ENCODE peak calls at places on chromosomes 13 and 19, in seven cellular contexts. J, X, E, P, Q, W and C are unnamed samples.

GRCh38 chr13:24168980-24169379 is 8.5 kb downstream of the SPATA13 start:
- DNase-seq in Q (no peak), J (no peak), W (no peak), E (no peak), X (no peak), P (no peak), C (no peak)

GRCh38 chr19:18401580-18402112 is 4.2 kb upstream of the LRRC25 start:
- DNase-seq in J (no peak), X (no peak), P (no peak), E (no peak), W (no peak), Q (no peak), C (peak)

GRCh38 chr19:52935434-52935833 is 12.2 kb upstream of the ZNF888 start:
- DNase-seq in J (no peak), E (no peak), X (no peak), Q (no peak), P (no peak), W (no peak), C (peak)

GRCh38 chr13:101218484-101218883 is 197.8 kb downstream of the NALCN start:
- DNase-seq in Q (no peak), W (no peak), J (no peak), X (no peak), P (no peak), E (no peak), C (no peak)

GRCh38 chr19:56348289-56348877 is 33.7 kb upstream of the ZSCAN5A start:
- DNase-seq in Q (peak), E (no peak), J (no peak), P (no peak), X (no peak), W (no peak), C (peak)

GRCh38 chr19:14114854-14115253 is 2.7 kb downstream of the PRKACA start:
- DNase-seq in X (peak), W (peak), E (peak), J (no peak), P (peak), Q (peak), C (no peak)

GRCh38 chr13:94192576-94192975 is 286.9 kb downstream of the DCT start:
- DNase-seq in J (no peak), Q (no peak), X (no peak), W (no peak), E (no peak), P (no peak), C (no peak)

GRCh38 chr19:31232220-31232619 is 117.0 kb downstream of the TSHZ3 start:
- DNase-seq in Q (no peak), J (no peak), W (no peak), X (no peak), E (no peak), P (no peak), C (peak)

GRCh38 chr13:65074248-65074647 is 2155.9 kb downstream of the PCDH9 start:
- DNase-seq in X (no peak), E (no peak), W (no peak), P (no peak), Q (no peak), J (no peak), C (no peak)

GRCh38 chr13:97191615-97192014 is 30.5 kb upstream of the MBNL2 start:
- DNase-seq in W (no peak), J (no peak), Q (no peak), X (no peak), P (no peak), E (no peak), C (no peak)

GRCh38 chr19:2602391-2603181 is 99.9 kb downstream of the GNG7 start:
- DNase-seq in P (no peak), X (no peak), E (no peak), J (peak), W (no peak), Q (no peak), C (peak)

GRCh38 chr13:28324181-28324789 is 170.6 kb downstream of the FLT1 start:
- DNase-seq in W (peak), J (no peak), X (peak), E (peak), Q (peak), P (peak), C (peak)